ENCODE peak calls at places on chromosome X, in ten cellular contexts. F, M, B, C, X, S, Y, N, H and W are unnamed samples.

GRCh38 chrX:32871636-32872035 is 339.7 kb downstream of the DMD start:
- DNase-seq in Y (peak; percentile 2), B (peak; percentile 12), C (no peak), X (no peak), H (no peak), F (no peak), S (no peak), N (no peak), M (no peak), W (peak; percentile 30)

GRCh38 chrX:133365886-133366611 is 49.2 kb downstream of the GPC4 start:
- DNase-seq in B (no peak), X (no peak), C (no peak), N (no peak), H (no peak), Y (no peak), M (no peak), F (peak; percentile 12), S (no peak), W (no peak)

GRCh38 chrX:15242899-15243555 is 26.9 kb downstream of the ASB9 start:
- DNase-seq in F (peak; percentile 57), X (peak; percentile 27), B (peak; percentile 53), S (no peak), Y (peak; percentile 11), M (no peak), H (no peak), N (peak; percentile 56), C (peak; percentile 61), W (peak; percentile 68)

GRCh38 chrX:129772796-129773431 is 6.8 kb upstream of the SASH3 start:
- DNase-seq in F (no peak), S (peak; percentile 45), X (no peak), B (no peak), C (no peak), M (peak; percentile 88), Y (no peak), N (peak; percentile 75), H (peak; percentile 88), W (no peak)

GRCh38 chrX:38305971-38306370 is 21.3 kb downstream of the RPGR start:
- DNase-seq in C (no peak), B (peak; percentile 84), Y (no peak), F (peak; percentile 92), N (no peak), H (no peak), M (no peak), S (no peak), X (no peak), W (peak; percentile 68)

GRCh38 chrX:44914532-44915198 is 41.7 kb downstream of the KDM6A start:
- DNase-seq in F (peak; percentile 61), H (no peak), M (no peak), N (no peak), Y (no peak), S (no peak), B (peak; percentile 48), C (no peak), X (no peak), W (no peak)

GRCh38 chrX:150455220-150455618 is 92.1 kb downstream of the MAMLD1 start:
- DNase-seq in Y (no peak), N (no peak), M (no peak), S (no peak), X (no peak), C (no peak), F (no peak), B (no peak), H (no peak), W (no peak)

GRCh38 chrX:9746148-9746880 is 19.3 kb downstream of the GPR143 start:
- DNase-seq in B (peak; percentile 78), M (no peak), F (peak; percentile 19), S (no peak), N (no peak), H (no peak), Y (peak; percentile 11), X (no peak), C (peak; percentile 88), W (peak; percentile 27)

GRCh38 chrX:103688949-103689348 is 2.5 kb upstream of the MORF4L2 start:
- DNase-seq in Y (no peak), C (peak; percentile 59), X (no peak), H (no peak), B (peak; percentile 63), F (peak; percentile 45), S (no peak), N (no peak), M (no peak), W (peak; percentile 48)

GRCh38 chrX:25858273-25858880 is 279.8 kb upstream of the MAGEB18 start:
- DNase-seq in S (no peak), H (no peak), M (no peak), C (no peak), Y (no peak), X (no peak), N (no peak), B (peak; percentile 59), F (no peak), W (peak; percentile 4)

GRCh38 chrX:2935364-2935748 is 6.2 kb upstream of the ARSD start:
- DNase-seq in Y (no peak), X (no peak), S (no peak), F (no peak), N (no peak), C (no peak), H (no peak), B (peak; percentile 34), M (no peak), W (no peak)

GRCh38 chrX:9940397-9940796 is 26.8 kb upstream of the CLDN34 start:
- DNase-seq in N (no peak), X (no peak), M (no peak), B (peak; percentile 33), H (no peak), C (no peak), S (no peak), Y (peak; percentile 77), F (peak; percentile 34), W (peak; percentile 95)

GRCh38 chrX:45172890-45173289 is 27.8 kb downstream of the DIPK2B start:
- DNase-seq in Y (peak; percentile 71), M (no peak), C (peak; percentile 16), H (no peak), N (no peak), X (no peak), F (peak; percentile 69), B (peak; percentile 6), S (no peak), W (peak; percentile 82)

GRCh38 chrX:47098746-47099145 is 20.5 kb downstream of the RGN start:
- DNase-seq in M (no peak), Y (no peak), H (no peak), X (no peak), C (no peak), N (no peak), S (no peak), F (no peak), B (no peak), W (no peak)

GRCh38 chrX:107729558-107730297 is 45.9 kb downstream of the TSC22D3 start:
- DNase-seq in B (no peak), S (no peak), M (no peak), F (no peak), X (no peak), Y (no peak), N (no peak), C (no peak), H (no peak), W (no peak)
- TF ChIP-seq CTCF in B (no peak), S (no peak), M (no peak), F (no peak), X (no peak), Y (no peak), N (no peak), C (no peak), H (no peak), W (no peak)

GRCh38 chrX:70096052-70096451 is 33.8 kb downstream of the OTUD6A start:
- DNase-seq in M (no peak), H (no peak), B (peak; percentile 39), S (no peak), C (no peak), F (peak; percentile 24), N (no peak), X (no peak), Y (peak; percentile 8), W (peak; percentile 51)
- TF ChIP-seq CTCF in M (no peak), H (peak; percentile 5), B (peak; percentile 38), S (no peak), C (peak; percentile 20), F (peak; percentile 29), N (no peak), X (no peak), Y (no peak), W (peak; percentile 39)

DNA sequence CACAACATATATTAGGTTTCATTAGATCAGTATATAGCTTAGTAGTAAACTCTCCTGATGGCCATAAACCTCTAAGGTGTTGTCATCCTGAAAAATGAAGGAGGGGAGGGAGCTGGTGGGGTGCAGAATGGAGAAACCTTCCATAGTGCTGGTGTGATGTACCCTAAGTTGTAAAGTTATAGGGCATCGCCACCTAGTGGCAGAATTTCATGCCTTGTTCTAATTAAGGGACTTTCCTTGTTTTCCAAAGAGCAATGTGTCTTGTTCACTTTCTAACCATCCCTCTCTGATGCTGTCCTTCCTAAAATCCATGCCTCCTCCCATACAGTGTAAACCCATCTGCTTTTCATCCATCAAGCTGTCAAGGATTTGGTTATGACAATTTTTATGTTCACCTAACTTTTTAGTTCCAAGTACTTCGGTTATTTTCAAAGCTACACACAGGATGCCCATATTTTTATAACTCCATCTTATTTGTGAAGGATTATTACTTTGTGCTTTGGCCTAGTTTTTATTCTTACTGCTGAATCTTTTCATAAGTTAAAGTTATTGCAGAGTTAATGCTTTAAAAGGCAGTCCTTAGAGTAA is 4.5 kb downstream of the NBDY start:
- DNase-seq in M (no peak), N (peak; percentile 67), S (peak; percentile 46), Y (no peak), C (peak; percentile 75), B (peak; percentile 35), F (peak; percentile 51), H (no peak), X (peak; percentile 24), W (peak; percentile 75)
- TF ChIP-seq CTCF in M (peak; percentile 51), N (peak; percentile 63), S (no peak), Y (peak; percentile 47), C (peak; percentile 75), B (peak; percentile 33), F (peak; percentile 66), H (peak; percentile 56), X (peak; percentile 67), W (peak; percentile 63)

GRCh38 chrX:19986531-19986930 is 4.3 kb downstream of the BCLAF3 start:
- DNase-seq in F (no peak), H (no peak), X (no peak), B (no peak), S (no peak), C (no peak), M (no peak), Y (no peak), N (no peak), W (no peak)

GRCh38 chrX:19990225-19990518 is 689 bp downstream of the BCLAF3 start:
- DNase-seq in F (no peak), S (no peak), X (no peak), H (no peak), B (no peak), Y (peak; percentile 2), M (no peak), N (peak; percentile 27), C (peak; percentile 14), W (peak; percentile 5)

GRCh38 chrX:19990519-19991349 is at the start of gene BCLAF3:
- DNase-seq in S (peak; percentile 68), Y (peak; percentile 88), H (peak; percentile 94), B (peak; percentile 89), M (peak; percentile 91), N (peak; percentile 88), C (peak; percentile 88), X (peak; percentile 89), F (peak; percentile 78), W (peak; percentile 80)

GRCh38 chrX:19987856-19988255 is 3.0 kb downstream of the BCLAF3 start:
- DNase-seq in M (no peak), F (no peak), Y (no peak), S (no peak), N (no peak), X (no peak), H (no peak), C (no peak), B (no peak), W (no peak)

GRCh38 chrX:19991350-19991718 is 473 bp upstream of the BCLAF3 start:
- DNase-seq in N (no peak), B (no peak), S (no peak), Y (no peak), F (no peak), C (peak; percentile 2), H (no peak), M (no peak), X (no peak), W (no peak)
- TF ChIP-seq CTCF in N (peak; percentile 13), B (no peak), S (no peak), Y (peak; percentile 57), F (no peak), C (no peak), H (no peak), M (peak; percentile 4), X (no peak), W (no peak)